ENCODE peak calls at places on chromosomes 2 and 18, in five cellular contexts. One of them, this sample, is unnamed.

GRCh38 chr2:104976603-104977120 is 61.2 kb upstream of the MRPS9 start:
- DNase-seq in germinal center: peak
- DNase-seq in stimulated activated CD4-positive, alpha-beta T cell treated with anti-CD3 and anti-CD28 coated beads, Interleukin-15, amount 100 ng/mL, for 24 hours: peak
- DNase-seq in cerebellum: no peak
- DNase-seq in activated CD4-positive, alpha-beta T cell treated with anti-CD3 and anti-CD28 coated beads, Interleukin-2, amount 50 U/mL, for 1 hour: no peak
- DNase-seq in this sample: no peak

GRCh38 chr2:191905336-191905735 is 58.4 kb upstream of the CAVIN2 start:
- DNase-seq in germinal center: no peak
- DNase-seq in stimulated activated CD4-positive, alpha-beta T cell treated with anti-CD3 and anti-CD28 coated beads, Interleukin-15, amount 100 ng/mL, for 24 hours: no peak
- DNase-seq in cerebellum: no peak
- DNase-seq in activated CD4-positive, alpha-beta T cell treated with anti-CD3 and anti-CD28 coated beads, Interleukin-2, amount 50 U/mL, for 1 hour: no peak
- DNase-seq in this sample: no peak

GRCh38 chr2:179581605-179582004 is 279.8 kb downstream of the ZNF385B start:
- DNase-seq in germinal center: no peak
- DNase-seq in stimulated activated CD4-positive, alpha-beta T cell treated with anti-CD3 and anti-CD28 coated beads, Interleukin-15, amount 100 ng/mL, for 24 hours: no peak
- DNase-seq in cerebellum: no peak
- DNase-seq in activated CD4-positive, alpha-beta T cell treated with anti-CD3 and anti-CD28 coated beads, Interleukin-2, amount 50 U/mL, for 1 hour: no peak
- DNase-seq in this sample: no peak

GRCh38 chr18:75070625-75071483 is 138.1 kb downstream of the PTGR3 start:
- DNase-seq in germinal center: peak
- DNase-seq in stimulated activated CD4-positive, alpha-beta T cell treated with anti-CD3 and anti-CD28 coated beads, Interleukin-15, amount 100 ng/mL, for 24 hours: peak
- DNase-seq in cerebellum: no peak
- DNase-seq in activated CD4-positive, alpha-beta T cell treated with anti-CD3 and anti-CD28 coated beads, Interleukin-2, amount 50 U/mL, for 1 hour: peak
- DNase-seq in this sample: peak

GRCh38 chr18:28582724-28583123 is 405.8 kb upstream of the CDH2 start:
- DNase-seq in germinal center: no peak
- DNase-seq in stimulated activated CD4-positive, alpha-beta T cell treated with anti-CD3 and anti-CD28 coated beads, Interleukin-15, amount 100 ng/mL, for 24 hours: no peak
- DNase-seq in cerebellum: no peak
- DNase-seq in activated CD4-positive, alpha-beta T cell treated with anti-CD3 and anti-CD28 coated beads, Interleukin-2, amount 50 U/mL, for 1 hour: no peak
- DNase-seq in this sample: no peak

GRCh38 chr2:237695201-237695780 is 67.9 kb downstream of the LRRFIP1 start:
- DNase-seq in germinal center: no peak
- DNase-seq in stimulated activated CD4-positive, alpha-beta T cell treated with anti-CD3 and anti-CD28 coated beads, Interleukin-15, amount 100 ng/mL, for 24 hours: no peak
- DNase-seq in cerebellum: no peak
- DNase-seq in activated CD4-positive, alpha-beta T cell treated with anti-CD3 and anti-CD28 coated beads, Interleukin-2, amount 50 U/mL, for 1 hour: no peak
- DNase-seq in this sample: no peak

GRCh38 chr2:159226608-159227007 is 59.9 kb downstream of the WDSUB1 start:
- DNase-seq in germinal center: no peak
- DNase-seq in stimulated activated CD4-positive, alpha-beta T cell treated with anti-CD3 and anti-CD28 coated beads, Interleukin-15, amount 100 ng/mL, for 24 hours: no peak
- DNase-seq in cerebellum: no peak
- DNase-seq in activated CD4-positive, alpha-beta T cell treated with anti-CD3 and anti-CD28 coated beads, Interleukin-2, amount 50 U/mL, for 1 hour: no peak
- DNase-seq in this sample: no peak

GRCh38 chr2:201854221-201854801 is 48.0 kb downstream of the CDK15 start:
- DNase-seq in germinal center: no peak
- DNase-seq in stimulated activated CD4-positive, alpha-beta T cell treated with anti-CD3 and anti-CD28 coated beads, Interleukin-15, amount 100 ng/mL, for 24 hours: no peak
- DNase-seq in cerebellum: no peak
- DNase-seq in activated CD4-positive, alpha-beta T cell treated with anti-CD3 and anti-CD28 coated beads, Interleukin-2, amount 50 U/mL, for 1 hour: no peak
- DNase-seq in this sample: no peak

GRCh38 chr2:10520154-10520553 is 72.0 kb upstream of the ODC1 start:
- DNase-seq in germinal center: no peak
- DNase-seq in stimulated activated CD4-positive, alpha-beta T cell treated with anti-CD3 and anti-CD28 coated beads, Interleukin-15, amount 100 ng/mL, for 24 hours: no peak
- DNase-seq in cerebellum: no peak
- DNase-seq in activated CD4-positive, alpha-beta T cell treated with anti-CD3 and anti-CD28 coated beads, Interleukin-2, amount 50 U/mL, for 1 hour: no peak
- DNase-seq in this sample: no peak

GRCh38 chr2:235170536-235171510 is 219.0 kb downstream of the SH3BP4 start:
- DNase-seq in germinal center: no peak
- DNase-seq in stimulated activated CD4-positive, alpha-beta T cell treated with anti-CD3 and anti-CD28 coated beads, Interleukin-15, amount 100 ng/mL, for 24 hours: no peak
- DNase-seq in cerebellum: no peak
- DNase-seq in activated CD4-positive, alpha-beta T cell treated with anti-CD3 and anti-CD28 coated beads, Interleukin-2, amount 50 U/mL, for 1 hour: no peak
- DNase-seq in this sample: no peak

GRCh38 chr2:187338679-187339121 is 109.4 kb downstream of the CALCRL start:
- DNase-seq in germinal center: no peak
- DNase-seq in stimulated activated CD4-positive, alpha-beta T cell treated with anti-CD3 and anti-CD28 coated beads, Interleukin-15, amount 100 ng/mL, for 24 hours: no peak
- DNase-seq in cerebellum: no peak
- DNase-seq in activated CD4-positive, alpha-beta T cell treated with anti-CD3 and anti-CD28 coated beads, Interleukin-2, amount 50 U/mL, for 1 hour: no peak
- DNase-seq in this sample: no peak

GRCh38 chr2:158414538-158414937 is 42.0 kb downstream of the CCDC148 start:
- DNase-seq in germinal center: no peak
- DNase-seq in stimulated activated CD4-positive, alpha-beta T cell treated with anti-CD3 and anti-CD28 coated beads, Interleukin-15, amount 100 ng/mL, for 24 hours: no peak
- DNase-seq in cerebellum: no peak
- DNase-seq in activated CD4-positive, alpha-beta T cell treated with anti-CD3 and anti-CD28 coated beads, Interleukin-2, amount 50 U/mL, for 1 hour: no peak
- DNase-seq in this sample: no peak

GRCh38 chr2:98822301-98823164 is 91.6 kb upstream of the MGAT4A start:
- DNase-seq in germinal center: peak
- DNase-seq in stimulated activated CD4-positive, alpha-beta T cell treated with anti-CD3 and anti-CD28 coated beads, Interleukin-15, amount 100 ng/mL, for 24 hours: peak
- DNase-seq in cerebellum: peak
- DNase-seq in activated CD4-positive, alpha-beta T cell treated with anti-CD3 and anti-CD28 coated beads, Interleukin-2, amount 50 U/mL, for 1 hour: peak
- DNase-seq in this sample: no peak

This sample was measured in right atrium auricular region.